ENCODE peak calls at places on chromosomes 3 and 15, in six cellular contexts. One of them, this sample, is unnamed.
A peak's percentile ranks its signal among the peaks of the same experiment; 100 is the strongest.

GRCh38 chr15:81235781-81236507 is 39.3 kb downstream of the IL16 start:
- DNase-seq in RCC 7860: peak; percentile 91
- DNase-seq in HEK293T: no peak
- DNase-seq in uterus: peak; percentile 60
- DNase-seq in Ammon's horn: peak; percentile 40
- DNase-seq in activated CD8-positive, alpha-beta T cell treated with anti-CD3 and anti-CD28 coated beads, Interleukin-2, amount 10 ng/mL, durations not matched to agents 7 days and 5 days: peak; percentile 24
- DNase-seq in this sample: no peak

GRCh38 chr3:68176600-68176999 is 522.2 kb upstream of the SUCLG2 start:
- DNase-seq in HEK293T: no peak
- DNase-seq in Ammon's horn: no peak
- DNase-seq in RCC 7860: no peak
- DNase-seq in uterus: no peak
- DNase-seq in activated CD8-positive, alpha-beta T cell treated with anti-CD3 and anti-CD28 coated beads, Interleukin-2, amount 10 ng/mL, durations not matched to agents 7 days and 5 days: no peak
- DNase-seq in this sample: no peak

GRCh38 chr3:195893121-195893449 is 15.3 kb downstream of the TNK2 start:
- DNase-seq in Ammon's horn: no peak
- DNase-seq in RCC 7860: no peak
- DNase-seq in HEK293T: no peak
- DNase-seq in uterus: no peak
- DNase-seq in activated CD8-positive, alpha-beta T cell treated with anti-CD3 and anti-CD28 coated beads, Interleukin-2, amount 10 ng/mL, durations not matched to agents 7 days and 5 days: no peak
- DNase-seq in this sample: no peak

GRCh38 chr15:48059786-48060185 is 61.0 kb upstream of the SLC24A5 start:
- DNase-seq in activated CD8-positive, alpha-beta T cell treated with anti-CD3 and anti-CD28 coated beads, Interleukin-2, amount 10 ng/mL, durations not matched to agents 7 days and 5 days: no peak
- DNase-seq in HEK293T: no peak
- DNase-seq in uterus: no peak
- DNase-seq in Ammon's horn: peak; percentile 65
- DNase-seq in RCC 7860: no peak
- DNase-seq in this sample: no peak

GRCh38 chr3:17982211-17982880 is 239.9 kb upstream of the TBC1D5 start:
- DNase-seq in uterus: no peak
- DNase-seq in HEK293T: no peak
- DNase-seq in RCC 7860: no peak
- DNase-seq in Ammon's horn: no peak
- DNase-seq in activated CD8-positive, alpha-beta T cell treated with anti-CD3 and anti-CD28 coated beads, Interleukin-2, amount 10 ng/mL, durations not matched to agents 7 days and 5 days: no peak
- DNase-seq in this sample: no peak

GRCh38 chr15:48244923-48245322 is 38.8 kb downstream of the SLC12A1 start:
- DNase-seq in HEK293T: no peak
- DNase-seq in RCC 7860: no peak
- DNase-seq in activated CD8-positive, alpha-beta T cell treated with anti-CD3 and anti-CD28 coated beads, Interleukin-2, amount 10 ng/mL, durations not matched to agents 7 days and 5 days: no peak
- DNase-seq in Ammon's horn: no peak
- DNase-seq in uterus: no peak
- DNase-seq in this sample: no peak

GRCh38 chr15:101207867-101208288 is 44.0 kb downstream of the CHSY1 start:
- DNase-seq in activated CD8-positive, alpha-beta T cell treated with anti-CD3 and anti-CD28 coated beads, Interleukin-2, amount 10 ng/mL, durations not matched to agents 7 days and 5 days: no peak
- DNase-seq in HEK293T: no peak
- DNase-seq in uterus: no peak
- DNase-seq in Ammon's horn: peak; percentile 66
- DNase-seq in RCC 7860: peak; percentile 51
- DNase-seq in this sample: no peak

GRCh38 chr15:56815247-56815646 is 81.9 kb upstream of the ZNF280D start:
- DNase-seq in RCC 7860: no peak
- DNase-seq in HEK293T: no peak
- DNase-seq in uterus: peak; percentile 52
- DNase-seq in Ammon's horn: no peak
- DNase-seq in activated CD8-positive, alpha-beta T cell treated with anti-CD3 and anti-CD28 coated beads, Interleukin-2, amount 10 ng/mL, durations not matched to agents 7 days and 5 days: no peak
- DNase-seq in this sample: no peak

GRCh38 chr3:63864008-63864871 is 573 bp downstream of the ATXN7 start:
- DNase-seq in RCC 7860: no peak
- DNase-seq in uterus: peak; percentile 19
- DNase-seq in Ammon's horn: peak; percentile 23
- DNase-seq in HEK293T: peak; percentile 61
- DNase-seq in activated CD8-positive, alpha-beta T cell treated with anti-CD3 and anti-CD28 coated beads, Interleukin-2, amount 10 ng/mL, durations not matched to agents 7 days and 5 days: peak; percentile 56
- DNase-seq in this sample: peak; percentile 66

GRCh38 chr3:52428151-52429005 is 16.5 kb downstream of the SEMA3G start:
- DNase-seq in RCC 7860: peak; percentile 33
- DNase-seq in HEK293T: peak; percentile 69
- DNase-seq in Ammon's horn: peak; percentile 89
- DNase-seq in uterus: peak; percentile 72
- DNase-seq in activated CD8-positive, alpha-beta T cell treated with anti-CD3 and anti-CD28 coated beads, Interleukin-2, amount 10 ng/mL, durations not matched to agents 7 days and 5 days: peak; percentile 53
- DNase-seq in this sample: peak; percentile 55

GRCh38 chr3:69110941-69111546 is 11.4 kb downstream of the LMOD3 start:
- DNase-seq in RCC 7860: no peak
- DNase-seq in Ammon's horn: no peak
- DNase-seq in activated CD8-positive, alpha-beta T cell treated with anti-CD3 and anti-CD28 coated beads, Interleukin-2, amount 10 ng/mL, durations not matched to agents 7 days and 5 days: no peak
- DNase-seq in uterus: no peak
- DNase-seq in HEK293T: no peak
- DNase-seq in this sample: no peak

GRCh38 chr3:126266291-126266840 is 86.0 kb upstream of the ALDH1L1 start:
- DNase-seq in HEK293T: no peak
- DNase-seq in activated CD8-positive, alpha-beta T cell treated with anti-CD3 and anti-CD28 coated beads, Interleukin-2, amount 10 ng/mL, durations not matched to agents 7 days and 5 days: no peak
- DNase-seq in RCC 7860: no peak
- DNase-seq in Ammon's horn: peak; percentile 54
- DNase-seq in uterus: peak; percentile 66
- DNase-seq in this sample: no peak

GRCh38 chr15:77659350-77660321 is 26.9 kb upstream of the LINGO1 start:
- DNase-seq in RCC 7860: peak; percentile 19
- DNase-seq in uterus: no peak
- DNase-seq in activated CD8-positive, alpha-beta T cell treated with anti-CD3 and anti-CD28 coated beads, Interleukin-2, amount 10 ng/mL, durations not matched to agents 7 days and 5 days: peak; percentile 66
- DNase-seq in Ammon's horn: peak; percentile 27
- DNase-seq in HEK293T: peak; percentile 90
- DNase-seq in this sample: peak; percentile 55

GRCh38 chr15:64343222-64343621 is 12.8 kb downstream of the CSNK1G1 start:
- DNase-seq in uterus: no peak
- DNase-seq in HEK293T: no peak
- DNase-seq in Ammon's horn: no peak
- DNase-seq in activated CD8-positive, alpha-beta T cell treated with anti-CD3 and anti-CD28 coated beads, Interleukin-2, amount 10 ng/mL, durations not matched to agents 7 days and 5 days: no peak
- DNase-seq in RCC 7860: no peak
- DNase-seq in this sample: no peak

GRCh38 chr15:69143756-69144436 is 16.5 kb upstream of the GLCE start:
- DNase-seq in activated CD8-positive, alpha-beta T cell treated with anti-CD3 and anti-CD28 coated beads, Interleukin-2, amount 10 ng/mL, durations not matched to agents 7 days and 5 days: no peak
- DNase-seq in uterus: no peak
- DNase-seq in HEK293T: peak; percentile 26
- DNase-seq in Ammon's horn: no peak
- DNase-seq in RCC 7860: no peak
- DNase-seq in this sample: no peak

GRCh38 chr3:186406669-186407635 is 44.9 kb upstream of the DGKG start:
- DNase-seq in activated CD8-positive, alpha-beta T cell treated with anti-CD3 and anti-CD28 coated beads, Interleukin-2, amount 10 ng/mL, durations not matched to agents 7 days and 5 days: no peak
- DNase-seq in RCC 7860: no peak
- DNase-seq in uterus: peak; percentile 79
- DNase-seq in Ammon's horn: peak; percentile 50
- DNase-seq in HEK293T: no peak
- DNase-seq in this sample: no peak

GRCh38 chr3:178352300-178353021 is 183.8 kb upstream of the KCNMB2 start:
- DNase-seq in RCC 7860: peak; percentile 74
- DNase-seq in uterus: no peak
- DNase-seq in activated CD8-positive, alpha-beta T cell treated with anti-CD3 and anti-CD28 coated beads, Interleukin-2, amount 10 ng/mL, durations not matched to agents 7 days and 5 days: no peak
- DNase-seq in Ammon's horn: no peak
- DNase-seq in HEK293T: no peak
- DNase-seq in this sample: no peak

GRCh38 chr3:30156586-30157498 is 449.6 kb upstream of the TGFBR2 start:
- DNase-seq in HEK293T: no peak
- DNase-seq in Ammon's horn: no peak
- DNase-seq in uterus: no peak
- DNase-seq in activated CD8-positive, alpha-beta T cell treated with anti-CD3 and anti-CD28 coated beads, Interleukin-2, amount 10 ng/mL, durations not matched to agents 7 days and 5 days: no peak
- DNase-seq in RCC 7860: no peak
- DNase-seq in this sample: no peak

GRCh38 chr15:57596301-57596855 is 4.7 kb downstream of the MYZAP start:
- DNase-seq in HEK293T: no peak
- DNase-seq in uterus: no peak
- DNase-seq in Ammon's horn: no peak
- DNase-seq in RCC 7860: no peak
- DNase-seq in activated CD8-positive, alpha-beta T cell treated with anti-CD3 and anti-CD28 coated beads, Interleukin-2, amount 10 ng/mL, durations not matched to agents 7 days and 5 days: no peak
- DNase-seq in this sample: no peak

GRCh38 chr3:152443212-152444023 is 174.7 kb downstream of the MBNL1 start:
- DNase-seq in activated CD8-positive, alpha-beta T cell treated with anti-CD3 and anti-CD28 coated beads, Interleukin-2, amount 10 ng/mL, durations not matched to agents 7 days and 5 days: no peak
- DNase-seq in uterus: no peak
- DNase-seq in RCC 7860: no peak
- DNase-seq in Ammon's horn: no peak
- DNase-seq in HEK293T: no peak
- DNase-seq in this sample: no peak

GRCh38 chr3:142844339-142844977 is 44.4 kb downstream of the PCOLCE2 start:
- DNase-seq in activated CD8-positive, alpha-beta T cell treated with anti-CD3 and anti-CD28 coated beads, Interleukin-2, amount 10 ng/mL, durations not matched to agents 7 days and 5 days: peak; percentile 27
- DNase-seq in uterus: no peak
- DNase-seq in RCC 7860: peak; percentile 13
- DNase-seq in HEK293T: peak; percentile 54
- DNase-seq in Ammon's horn: no peak
- DNase-seq in this sample: no peak

GRCh38 chr3:170426240-170426797 is 7.7 kb downstream of the CLDN11 start:
- DNase-seq in uterus: no peak
- DNase-seq in Ammon's horn: no peak
- DNase-seq in RCC 7860: peak; percentile 23
- DNase-seq in HEK293T: no peak
- DNase-seq in activated CD8-positive, alpha-beta T cell treated with anti-CD3 and anti-CD28 coated beads, Interleukin-2, amount 10 ng/mL, durations not matched to agents 7 days and 5 days: no peak
- DNase-seq in this sample: no peak

GRCh38 chr15:94294556-94294955 is 63.2 kb downstream of the MCTP2 start:
- DNase-seq in uterus: no peak
- DNase-seq in Ammon's horn: no peak
- DNase-seq in RCC 7860: no peak
- DNase-seq in HEK293T: no peak
- DNase-seq in activated CD8-positive, alpha-beta T cell treated with anti-CD3 and anti-CD28 coated beads, Interleukin-2, amount 10 ng/mL, durations not matched to agents 7 days and 5 days: no peak
- DNase-seq in this sample: no peak

GRCh38 chr15:69583627-69584026 is 131.0 kb downstream of the RPLP1 start:
- DNase-seq in RCC 7860: no peak
- DNase-seq in uterus: no peak
- DNase-seq in HEK293T: no peak
- DNase-seq in activated CD8-positive, alpha-beta T cell treated with anti-CD3 and anti-CD28 coated beads, Interleukin-2, amount 10 ng/mL, durations not matched to agents 7 days and 5 days: no peak
- DNase-seq in Ammon's horn: no peak
- DNase-seq in this sample: no peak

GRCh38 chr3:66406186-66406585 is 94.6 kb downstream of the LRIG1 start:
- DNase-seq in Ammon's horn: peak; percentile 77
- DNase-seq in uterus: no peak
- DNase-seq in RCC 7860: no peak
- DNase-seq in HEK293T: no peak
- DNase-seq in activated CD8-positive, alpha-beta T cell treated with anti-CD3 and anti-CD28 coated beads, Interleukin-2, amount 10 ng/mL, durations not matched to agents 7 days and 5 days: no peak
- DNase-seq in this sample: no peak

GRCh38 chr15:73712107-73712506 is 27.9 kb downstream of the CD276 start:
- DNase-seq in RCC 7860: no peak
- DNase-seq in activated CD8-positive, alpha-beta T cell treated with anti-CD3 and anti-CD28 coated beads, Interleukin-2, amount 10 ng/mL, durations not matched to agents 7 days and 5 days: no peak
- DNase-seq in uterus: no peak
- DNase-seq in HEK293T: no peak
- DNase-seq in Ammon's horn: no peak
- DNase-seq in this sample: no peak

GRCh38 chr3:150107429-150108175 is 136.9 kb upstream of the PFN2 start:
- DNase-seq in activated CD8-positive, alpha-beta T cell treated with anti-CD3 and anti-CD28 coated beads, Interleukin-2, amount 10 ng/mL, durations not matched to agents 7 days and 5 days: no peak
- DNase-seq in uterus: no peak
- DNase-seq in RCC 7860: no peak
- DNase-seq in Ammon's horn: no peak
- DNase-seq in HEK293T: no peak
- DNase-seq in this sample: no peak

GRCh38 chr15:89330119-89330518 is 4.5 kb downstream of the POLG start:
- DNase-seq in RCC 7860: no peak
- DNase-seq in Ammon's horn: no peak
- DNase-seq in activated CD8-positive, alpha-beta T cell treated with anti-CD3 and anti-CD28 coated beads, Interleukin-2, amount 10 ng/mL, durations not matched to agents 7 days and 5 days: peak; percentile 19
- DNase-seq in HEK293T: no peak
- DNase-seq in uterus: no peak
- DNase-seq in this sample: no peak

GRCh38 chr3:73451276-73451973 is 173.3 kb downstream of the PDZRN3 start:
- DNase-seq in RCC 7860: no peak
- DNase-seq in activated CD8-positive, alpha-beta T cell treated with anti-CD3 and anti-CD28 coated beads, Interleukin-2, amount 10 ng/mL, durations not matched to agents 7 days and 5 days: no peak
- DNase-seq in HEK293T: no peak
- DNase-seq in uterus: no peak
- DNase-seq in Ammon's horn: no peak
- DNase-seq in this sample: no peak

GRCh38 chr15:70217246-70218160 is 119.8 kb upstream of the TLE3 start:
- DNase-seq in Ammon's horn: no peak
- DNase-seq in HEK293T: no peak
- DNase-seq in activated CD8-positive, alpha-beta T cell treated with anti-CD3 and anti-CD28 coated beads, Interleukin-2, amount 10 ng/mL, durations not matched to agents 7 days and 5 days: no peak
- DNase-seq in RCC 7860: no peak
- DNase-seq in uterus: no peak
- DNase-seq in this sample: no peak

This sample was measured in activated naive CD4-positive, alpha-beta T cell treated with anti-CD3 and anti-CD28 coated beads, Interleukin-2, amount 10 ng/mL, durations not matched to agents 7 days and 5 days.